ENCODE peak calls at places on chromosomes 5 and 9, in ten cellular contexts. Q, U, P, H, M, J, N, E, L and C are unnamed samples.
A peak's percentile ranks its signal among the peaks of the same experiment; 100 is the strongest.

GRCh38 chr5:160751297-160751696 is 100.7 kb downstream of the ATP10B start:
- DNase-seq in L (no peak), J (no peak), H (no peak), P (no peak), M (no peak), U (no peak), N (no peak), E (no peak), Q (no peak), C (no peak)

GRCh38 chr5:78546597-78546996 is 102.0 kb downstream of the LHFPL2 start:
- DNase-seq in J (no peak), L (no peak), N (no peak), U (no peak), M (no peak), E (no peak), P (no peak), Q (no peak), H (no peak), C (no peak)

GRCh38 chr9:105144841-105145240 is 99.6 kb upstream of the SLC44A1 start:
- DNase-seq in E (no peak), N (no peak), J (no peak), U (no peak), M (no peak), P (no peak), H (no peak), L (no peak), Q (peak; percentile 49), C (no peak)

GRCh38 chr5:73282383-73282782 is 109.4 kb downstream of the TMEM174 start:
- DNase-seq in U (no peak), P (no peak), Q (no peak), J (no peak), E (no peak), M (no peak), H (no peak), N (no peak), L (no peak), C (no peak)

GRCh38 chr5:111063709-111064322 is 7.7 kb upstream of the TSLP start:
- DNase-seq in L (peak; percentile 27), H (no peak), Q (peak; percentile 24), U (peak; percentile 31), E (no peak), P (no peak), J (peak; percentile 36), M (no peak), N (no peak), C (no peak)

GRCh38 chr5:1031306-1031959 is 22.8 kb downstream of the NKD2 start:
- DNase-seq in P (no peak), L (no peak), J (no peak), E (no peak), M (no peak), N (no peak), U (no peak), H (no peak), Q (no peak), C (no peak)

GRCh38 chr5:96567188-96567587 is 95.0 kb upstream of the CAST start:
- DNase-seq in H (no peak), U (no peak), L (no peak), E (no peak), J (no peak), M (no peak), P (peak; percentile 67), Q (peak; percentile 64), N (no peak), C (no peak)

GRCh38 chr5:51095481-51095880 is 287.8 kb upstream of the ISL1 start:
- DNase-seq in Q (no peak), J (no peak), E (no peak), U (no peak), H (no peak), P (no peak), N (no peak), L (peak; percentile 81), M (no peak), C (no peak)

GRCh38 chr5:178116406-178116885 is 3.1 kb downstream of the N4BP3 start:
- DNase-seq in M (peak; percentile 64), J (no peak), L (no peak), Q (no peak), H (no peak), N (no peak), E (no peak), U (no peak), P (no peak), C (no peak)

GRCh38 chr5:94461131-94461530 is 157.3 kb downstream of the KIAA0825 start:
- DNase-seq in U (no peak), E (no peak), L (no peak), Q (no peak), N (no peak), H (no peak), J (no peak), M (no peak), P (no peak), C (no peak)

GRCh38 chr9:95920024-95920423 is 44.5 kb downstream of the ERCC6L2 start:
- DNase-seq in N (no peak), U (no peak), M (no peak), L (no peak), J (no peak), H (no peak), P (no peak), E (no peak), Q (no peak), C (no peak)

GRCh38 chr5:78530342-78531096 is 118.1 kb downstream of the LHFPL2 start:
- DNase-seq in Q (peak; percentile 85), L (no peak), U (no peak), H (no peak), J (peak; percentile 75), N (no peak), P (peak; percentile 81), E (peak; percentile 91), M (no peak), C (no peak)

GRCh38 chr9:14296462-14296861 is 17.5 kb downstream of the NFIB start:
- DNase-seq in H (no peak), P (no peak), E (no peak), Q (no peak), N (no peak), L (no peak), J (no peak), U (no peak), M (no peak), C (no peak)

GRCh38 chr9:72139233-72139632 is 10.0 kb upstream of the GDA start:
- DNase-seq in N (no peak), Q (no peak), J (no peak), P (no peak), E (no peak), L (no peak), U (no peak), M (no peak), H (no peak), C (no peak)

GRCh38 chr9:115411993-115412452 is 294.1 kb upstream of the TNC start:
- DNase-seq in M (no peak), J (no peak), P (peak; percentile 35), E (peak; percentile 77), U (no peak), N (no peak), L (no peak), Q (peak; percentile 17), H (no peak), C (no peak)

GRCh38 chr9:92804727-92805126 is 40.1 kb upstream of the BICD2 start:
- DNase-seq in P (no peak), Q (no peak), N (no peak), U (no peak), E (no peak), J (no peak), L (no peak), H (no peak), M (no peak), C (no peak)

GRCh38 chr9:92808726-92809451 is 44.3 kb upstream of the BICD2 start:
- DNase-seq in U (peak; percentile 68), H (peak; percentile 40), L (peak; percentile 92), J (peak; percentile 58), M (no peak), P (peak; percentile 66), E (peak; percentile 14), N (peak; percentile 80), Q (peak; percentile 82), C (no peak)

GRCh38 chr9:92807757-92808725 is 43.4 kb upstream of the BICD2 start:
- DNase-seq in H (no peak), J (no peak), M (no peak), L (peak; percentile 36), N (no peak), P (no peak), Q (no peak), E (no peak), U (no peak), C (no peak)

GRCh38 chr9:92807031-92807756 is 42.6 kb upstream of the BICD2 start:
- DNase-seq in N (no peak), Q (no peak), E (no peak), P (no peak), M (no peak), J (no peak), U (no peak), H (no peak), L (peak; percentile 11), C (no peak)
- H3K4me3 ChIP-seq in N (no peak overlapping the region), Q (no peak overlapping the region), E (no peak overlapping the region), P (no peak overlapping the region), M (peak overlapping the region; percentile 59), J (no peak overlapping the region), U (no peak overlapping the region), H (no peak overlapping the region), L (no peak overlapping the region), C (peak overlapping the region; percentile 41)

GRCh38 chr5:71938886-71939285 is 168.4 kb upstream of the MAP1B start:
- DNase-seq in P (peak; percentile 20), H (peak; percentile 61), M (no peak), Q (no peak), E (no peak), U (no peak), J (peak; percentile 87), L (no peak), N (peak; percentile 51), C (no peak)
- TF ChIP-seq CTCF in P (no peak), H (no peak), M (no peak), Q (no peak), E (no peak), U (no peak), J (no peak), L (no peak), N (no peak), C (no peak)

DNA sequence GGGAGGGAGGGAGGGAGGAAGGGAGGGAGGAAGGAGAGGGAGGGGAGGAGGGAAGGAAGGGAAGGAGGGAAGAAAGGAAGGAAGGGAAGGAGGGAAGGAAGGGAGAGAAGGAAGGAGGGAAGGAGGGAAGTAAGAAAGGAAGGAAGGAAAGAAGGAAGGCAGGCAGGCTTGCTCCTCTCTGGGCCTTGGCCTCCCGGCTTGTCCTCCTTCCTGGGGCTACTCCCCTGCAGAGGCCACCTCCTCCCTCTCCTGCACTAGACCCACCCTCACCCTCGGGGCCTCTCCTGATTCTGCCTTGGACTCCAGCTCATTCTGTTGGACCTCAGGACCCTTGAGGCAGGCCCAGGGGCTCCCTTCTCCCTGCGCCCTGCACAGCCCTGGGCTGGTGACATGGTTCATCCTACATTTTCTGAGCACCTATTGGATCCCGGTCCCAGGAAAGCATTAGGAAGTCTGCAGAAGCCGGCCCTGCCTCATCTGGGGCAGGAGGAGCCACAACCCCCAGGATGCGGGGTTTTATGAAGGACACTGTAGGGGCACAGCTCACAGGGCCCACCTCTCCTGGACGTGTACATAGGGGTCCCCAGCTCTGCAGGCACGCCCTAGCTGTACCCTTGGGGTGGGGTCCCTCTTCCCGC is 23.0 kb downstream of the LHX3 start:
- DNase-seq in J (no peak), P (no peak), N (no peak), U (no peak), H (no peak), E (no peak), L (no peak), Q (no peak), M (no peak), C (no peak)
- H3K4me3 ChIP-seq in J (no peak overlapping the region), P (no peak overlapping the region), N (no peak overlapping the region), U (no peak overlapping the region), H (no peak overlapping the region), E (no peak overlapping the region), L (no peak overlapping the region), Q (no peak overlapping the region), M (no peak overlapping the region), C (no peak overlapping the region)

GRCh38 chr5:69099302-69099701 is 5.5 kb downstream of the SLC30A5 start:
- DNase-seq in Q (peak; percentile 17), P (no peak), H (no peak), E (no peak), J (no peak), U (no peak), L (peak; percentile 10), N (no peak), M (no peak), C (no peak)
- TF ChIP-seq CTCF in Q (no peak), P (no peak), H (no peak), E (no peak), J (no peak), U (no peak), L (no peak), N (no peak), M (no peak), C (no peak)